ENCODE peak calls at places on chromosomes 6 and 20, in ten cellular contexts. X, T, H, R, P, L, Q, J, S and B are unnamed samples.

GRCh38 chr20:41217422-41217821 is 80.1 kb downstream of the PLCG1 start:
- DNase-seq in X (no peak), T (no peak), H (no peak), R (no peak), P (no peak), L (no peak), Q (no peak), J (no peak), S (no peak), B (no peak)

GRCh38 chr6:47631248-47632196 is 66.9 kb upstream of the ADGRF4 start:
- DNase-seq in X (peak; percentile 45), T (peak; percentile 25), H (peak; percentile 55), R (no peak), P (no peak), L (no peak), Q (no peak), J (peak; percentile 43), S (no peak), B (peak; percentile 50)

GRCh38 chr6:74000582-74000981 is 304.6 kb downstream of the CD109 start:
- DNase-seq in X (peak; percentile 66), T (no peak), H (no peak), R (no peak), P (no peak), L (no peak), Q (no peak), J (no peak), S (no peak), B (no peak)

GRCh38 chr20:32536861-32537656 is 48.1 kb downstream of the NOL4L start:
- DNase-seq in X (no peak), T (peak; percentile 97), H (peak; percentile 68), R (no peak), P (peak; percentile 90), L (peak; percentile 45), Q (no peak), J (no peak), S (peak; percentile 52), B (peak; percentile 39)

GRCh38 chr6:25842526-25842925 is 10.7 kb upstream of the SLC17A1 start:
- DNase-seq in X (no peak), T (no peak), H (no peak), R (no peak), P (no peak), L (no peak), Q (no peak), J (no peak), S (no peak), B (no peak)

GRCh38 chr6:111775145-111775936 is 97.9 kb downstream of the FYN start:
- DNase-seq in X (no peak), T (no peak), H (no peak), R (no peak), P (no peak), L (no peak), Q (no peak), J (no peak), S (no peak), B (no peak)

GRCh38 chr20:33963756-33964155 is 30.0 kb upstream of the RALY start:
- DNase-seq in X (no peak), T (no peak), H (no peak), R (no peak), P (no peak), L (no peak), Q (no peak), J (no peak), S (no peak), B (no peak)

GRCh38 chr20:63409066-63409833 is 48.1 kb upstream of the CHRNA4 start:
- DNase-seq in X (no peak), T (no peak), H (peak; percentile 76), R (no peak), P (no peak), L (no peak), Q (no peak), J (no peak), S (no peak), B (no peak)

GRCh38 chr20:11261533-11262000 is 587.8 kb upstream of the JAG1 start:
- DNase-seq in X (peak; percentile 95), T (no peak), H (no peak), R (no peak), P (no peak), L (no peak), Q (no peak), J (peak; percentile 77), S (no peak), B (no peak)

GRCh38 chr20:62292115-62292514 is 10.7 kb upstream of the ADRM1 start:
- DNase-seq in X (no peak), T (no peak), H (no peak), R (no peak), P (no peak), L (no peak), Q (no peak), J (no peak), S (no peak), B (no peak)

GRCh38 chr20:43537921-43538854 is 20.6 kb upstream of the SGK2 start:
- DNase-seq in X (peak; percentile 60), T (peak; percentile 36), H (peak; percentile 73), R (no peak), P (peak; percentile 70), L (peak; percentile 46), Q (peak; percentile 82), J (peak; percentile 48), S (peak; percentile 32), B (peak; percentile 64)

GRCh38 chr6:55617272-55617671 is 38.3 kb upstream of the HMGCLL1 start:
- DNase-seq in X (peak; percentile 56), T (peak; percentile 31), H (peak; percentile 35), R (no peak), P (no peak), L (no peak), Q (no peak), J (peak; percentile 3), S (no peak), B (peak; percentile 54)

GRCh38 chr20:49405062-49405683 is 77.3 kb downstream of the KCNB1 start:
- DNase-seq in X (no peak), T (peak; percentile 58), H (no peak), R (no peak), P (no peak), L (no peak), Q (no peak), J (no peak), S (no peak), B (peak; percentile 31)

GRCh38 chr6:157614026-157614484 is 209.0 kb upstream of the SNX9 start:
- DNase-seq in X (peak; percentile 41), T (no peak), H (no peak), R (no peak), P (no peak), L (no peak), Q (no peak), J (no peak), S (no peak), B (no peak)

GRCh38 chr20:34539756-34540155 is 18.8 kb upstream of the MAP1LC3A start:
- DNase-seq in X (no peak), T (no peak), H (no peak), R (no peak), P (no peak), L (no peak), Q (no peak), J (no peak), S (no peak), B (no peak)

GRCh38 chr6:73728548-73729205 is 32.7 kb downstream of the CD109 start:
- DNase-seq in X (no peak), T (no peak), H (no peak), R (no peak), P (no peak), L (peak; percentile 22), Q (no peak), J (no peak), S (no peak), B (no peak)

GRCh38 chr6:33633084-33633461 is 12.0 kb downstream of the ITPR3 start:
- DNase-seq in X (no peak), T (no peak), H (no peak), R (no peak), P (no peak), L (no peak), Q (no peak), J (no peak), S (no peak), B (no peak)

GRCh38 chr6:5302995-5303622 is 41.8 kb downstream of the FARS2 start:
- DNase-seq in X (peak; percentile 5), T (no peak), H (peak; percentile 75), R (peak; percentile 13), P (peak; percentile 65), L (peak; percentile 45), Q (no peak), J (no peak), S (peak; percentile 27), B (peak; percentile 53)

GRCh38 chr20:41141153-41141815 is 3.9 kb downstream of the PLCG1 start:
- DNase-seq in X (peak; percentile 58), T (no peak), H (no peak), R (no peak), P (peak; percentile 34), L (no peak), Q (no peak), J (no peak), S (no peak), B (no peak)

GRCh38 chr6:105678516-105678915 is 275.6 kb upstream of the PREP start:
- DNase-seq in X (peak; percentile 6), T (no peak), H (no peak), R (no peak), P (no peak), L (no peak), Q (no peak), J (no peak), S (no peak), B (no peak)

GRCh38 chr6:14317616-14318015 is 200.0 kb downstream of the CD83 start:
- DNase-seq in X (no peak), T (no peak), H (no peak), R (no peak), P (no peak), L (no peak), Q (no peak), J (no peak), S (no peak), B (no peak)

GRCh38 chr6:117573006-117573680 is 29.2 kb downstream of the GOPC start:
- DNase-seq in X (no peak), T (no peak), H (no peak), R (no peak), P (no peak), L (no peak), Q (no peak), J (no peak), S (no peak), B (no peak)

GRCh38 chr6:14865609-14866100 is 380.2 kb upstream of the JARID2 start:
- DNase-seq in X (peak; percentile 49), T (no peak), H (no peak), R (no peak), P (no peak), L (no peak), Q (no peak), J (no peak), S (no peak), B (no peak)

GRCh38 chr6:126198581-126198980 is 141.3 kb upstream of the CENPW start:
- DNase-seq in X (no peak), T (no peak), H (no peak), R (no peak), P (no peak), L (no peak), Q (no peak), J (no peak), S (no peak), B (peak; percentile 50)

GRCh38 chr6:159125977-159126376 is 43.2 kb upstream of the FNDC1 start:
- DNase-seq in X (no peak), T (no peak), H (no peak), R (no peak), P (no peak), L (no peak), Q (peak; percentile 75), J (no peak), S (no peak), B (no peak)

GRCh38 chr20:19414600-19414999 is 202.2 kb downstream of the SLC24A3 start:
- DNase-seq in X (no peak), T (no peak), H (no peak), R (no peak), P (no peak), L (no peak), Q (no peak), J (no peak), S (no peak), B (no peak)

GRCh38 chr6:139364302-139364981 is 10.0 kb downstream of the CITED2 start:
- DNase-seq in X (peak; percentile 63), T (peak; percentile 47), H (peak; percentile 53), R (no peak), P (no peak), L (no peak), Q (no peak), J (peak; percentile 47), S (no peak), B (peak; percentile 63)

GRCh38 chr6:141484726-141485125 is 648.0 kb upstream of the GJE1 start:
- DNase-seq in X (peak; percentile 47), T (no peak), H (no peak), R (peak; percentile 11), P (no peak), L (no peak), Q (no peak), J (no peak), S (no peak), B (no peak)